ENCODE peak calls at places on chromosomes 6 and 20, in six cellular contexts. One of them, this sample, is unnamed.

GRCh38 chr20:17620371-17621228 is 50.7 kb downstream of the DSTN start:
- DNase-seq in Kasumi-1: no peak
- DNase-seq in skeletal muscle cell: no peak
- DNase-seq in type B pancreatic cell: peak; percentile 64
- DNase-seq in T-cell: no peak
- DNase-seq in stimulated activated CD4-positive, alpha-beta T cell treated with anti-CD3 and anti-CD28 coated beads, Interleukin-15, amount 100 ng/mL, for 1 hour: peak; percentile 1
- DNase-seq in this sample: no peak

GRCh38 chr6:155126727-155127439 is 131.8 kb downstream of the TIAM2 start:
- DNase-seq in T-cell: no peak
- DNase-seq in skeletal muscle cell: peak; percentile 45
- DNase-seq in Kasumi-1: no peak
- DNase-seq in stimulated activated CD4-positive, alpha-beta T cell treated with anti-CD3 and anti-CD28 coated beads, Interleukin-15, amount 100 ng/mL, for 1 hour: no peak
- DNase-seq in type B pancreatic cell: no peak
- DNase-seq in this sample: no peak

GRCh38 chr6:141467881-141468280 is 664.8 kb upstream of the GJE1 start:
- DNase-seq in skeletal muscle cell: no peak
- DNase-seq in T-cell: no peak
- DNase-seq in Kasumi-1: no peak
- DNase-seq in type B pancreatic cell: no peak
- DNase-seq in stimulated activated CD4-positive, alpha-beta T cell treated with anti-CD3 and anti-CD28 coated beads, Interleukin-15, amount 100 ng/mL, for 1 hour: no peak
- DNase-seq in this sample: no peak

GRCh38 chr6:51996296-51996947 is 91.0 kb downstream of the PKHD1 start:
- DNase-seq in type B pancreatic cell: no peak
- DNase-seq in Kasumi-1: peak; percentile 3
- DNase-seq in skeletal muscle cell: no peak
- DNase-seq in T-cell: no peak
- DNase-seq in stimulated activated CD4-positive, alpha-beta T cell treated with anti-CD3 and anti-CD28 coated beads, Interleukin-15, amount 100 ng/mL, for 1 hour: no peak
- DNase-seq in this sample: no peak

GRCh38 chr6:26431258-26432162 is 8.8 kb upstream of the BTN3A3 start:
- DNase-seq in stimulated activated CD4-positive, alpha-beta T cell treated with anti-CD3 and anti-CD28 coated beads, Interleukin-15, amount 100 ng/mL, for 1 hour: no peak
- DNase-seq in type B pancreatic cell: no peak
- DNase-seq in skeletal muscle cell: peak; percentile 72
- DNase-seq in T-cell: no peak
- DNase-seq in Kasumi-1: no peak
- DNase-seq in this sample: no peak

GRCh38 chr20:63662813-63663189 is 4.7 kb downstream of the RTEL1 start:
- DNase-seq in skeletal muscle cell: no peak
- DNase-seq in Kasumi-1: no peak
- DNase-seq in stimulated activated CD4-positive, alpha-beta T cell treated with anti-CD3 and anti-CD28 coated beads, Interleukin-15, amount 100 ng/mL, for 1 hour: no peak
- DNase-seq in T-cell: no peak
- DNase-seq in type B pancreatic cell: no peak
- DNase-seq in this sample: no peak

GRCh38 chr6:45698046-45698445 is 317.6 kb downstream of the CLIC5 start:
- DNase-seq in stimulated activated CD4-positive, alpha-beta T cell treated with anti-CD3 and anti-CD28 coated beads, Interleukin-15, amount 100 ng/mL, for 1 hour: no peak
- DNase-seq in Kasumi-1: no peak
- DNase-seq in skeletal muscle cell: no peak
- DNase-seq in T-cell: no peak
- DNase-seq in type B pancreatic cell: no peak
- DNase-seq in this sample: no peak

GRCh38 chr6:117397536-117398227 is 28.1 kb downstream of the ROS1 start:
- DNase-seq in skeletal muscle cell: peak; percentile 15
- DNase-seq in T-cell: no peak
- DNase-seq in Kasumi-1: no peak
- DNase-seq in stimulated activated CD4-positive, alpha-beta T cell treated with anti-CD3 and anti-CD28 coated beads, Interleukin-15, amount 100 ng/mL, for 1 hour: no peak
- DNase-seq in type B pancreatic cell: no peak
- DNase-seq in this sample: no peak

GRCh38 chr20:62617711-62618483 is 24.4 kb upstream of the SLCO4A1 start:
- DNase-seq in stimulated activated CD4-positive, alpha-beta T cell treated with anti-CD3 and anti-CD28 coated beads, Interleukin-15, amount 100 ng/mL, for 1 hour: no peak
- DNase-seq in skeletal muscle cell: no peak
- DNase-seq in T-cell: peak; percentile 37
- DNase-seq in Kasumi-1: peak; percentile 85
- DNase-seq in type B pancreatic cell: no peak
- DNase-seq in this sample: no peak

GRCh38 chr20:49729780-49730179 is 16.1 kb upstream of the B4GALT5 start:
- DNase-seq in T-cell: no peak
- DNase-seq in stimulated activated CD4-positive, alpha-beta T cell treated with anti-CD3 and anti-CD28 coated beads, Interleukin-15, amount 100 ng/mL, for 1 hour: no peak
- DNase-seq in Kasumi-1: no peak
- DNase-seq in type B pancreatic cell: no peak
- DNase-seq in skeletal muscle cell: peak; percentile 23
- DNase-seq in this sample: no peak

GRCh38 chr6:125095501-125096301 is 57.9 kb upstream of the TPD52L1 start:
- DNase-seq in T-cell: no peak
- DNase-seq in stimulated activated CD4-positive, alpha-beta T cell treated with anti-CD3 and anti-CD28 coated beads, Interleukin-15, amount 100 ng/mL, for 1 hour: no peak
- DNase-seq in Kasumi-1: no peak
- DNase-seq in skeletal muscle cell: peak; percentile 67
- DNase-seq in type B pancreatic cell: no peak
- DNase-seq in this sample: no peak

GRCh38 chr20:6783752-6784725 is 16.6 kb downstream of the BMP2 start:
- DNase-seq in T-cell: no peak
- DNase-seq in skeletal muscle cell: no peak
- DNase-seq in Kasumi-1: no peak
- DNase-seq in type B pancreatic cell: no peak
- DNase-seq in stimulated activated CD4-positive, alpha-beta T cell treated with anti-CD3 and anti-CD28 coated beads, Interleukin-15, amount 100 ng/mL, for 1 hour: no peak
- DNase-seq in this sample: no peak

GRCh38 chr6:4402477-4402976 is 267.2 kb upstream of the ECI2 start:
- DNase-seq in stimulated activated CD4-positive, alpha-beta T cell treated with anti-CD3 and anti-CD28 coated beads, Interleukin-15, amount 100 ng/mL, for 1 hour: no peak
- DNase-seq in skeletal muscle cell: peak; percentile 64
- DNase-seq in type B pancreatic cell: no peak
- DNase-seq in T-cell: no peak
- DNase-seq in Kasumi-1: no peak
- DNase-seq in this sample: no peak

GRCh38 chr6:34325618-34326017 is 66.9 kb downstream of the NUDT3 start:
- DNase-seq in T-cell: no peak
- DNase-seq in Kasumi-1: no peak
- DNase-seq in type B pancreatic cell: no peak
- DNase-seq in skeletal muscle cell: no peak
- DNase-seq in stimulated activated CD4-positive, alpha-beta T cell treated with anti-CD3 and anti-CD28 coated beads, Interleukin-15, amount 100 ng/mL, for 1 hour: no peak
- DNase-seq in this sample: no peak

GRCh38 chr6:39791850-39792500 is at the start of gene DAAM2:
- DNase-seq in T-cell: no peak
- DNase-seq in type B pancreatic cell: peak; percentile 76
- DNase-seq in Kasumi-1: no peak
- DNase-seq in skeletal muscle cell: no peak
- DNase-seq in stimulated activated CD4-positive, alpha-beta T cell treated with anti-CD3 and anti-CD28 coated beads, Interleukin-15, amount 100 ng/mL, for 1 hour: no peak
- DNase-seq in this sample: peak; percentile 66

GRCh38 chr20:2197166-2197565 is 95.5 kb downstream of the STK35 start:
- DNase-seq in T-cell: no peak
- DNase-seq in Kasumi-1: no peak
- DNase-seq in type B pancreatic cell: no peak
- DNase-seq in skeletal muscle cell: no peak
- DNase-seq in stimulated activated CD4-positive, alpha-beta T cell treated with anti-CD3 and anti-CD28 coated beads, Interleukin-15, amount 100 ng/mL, for 1 hour: no peak
- DNase-seq in this sample: no peak

GRCh38 chr20:44392776-44393607 is 37.5 kb downstream of the HNF4A start:
- DNase-seq in T-cell: no peak
- DNase-seq in skeletal muscle cell: no peak
- DNase-seq in stimulated activated CD4-positive, alpha-beta T cell treated with anti-CD3 and anti-CD28 coated beads, Interleukin-15, amount 100 ng/mL, for 1 hour: no peak
- DNase-seq in type B pancreatic cell: no peak
- DNase-seq in Kasumi-1: no peak
- DNase-seq in this sample: peak; percentile 92

GRCh38 chr6:145367149-145367548 is 368.2 kb downstream of the EPM2A start:
- DNase-seq in type B pancreatic cell: no peak
- DNase-seq in stimulated activated CD4-positive, alpha-beta T cell treated with anti-CD3 and anti-CD28 coated beads, Interleukin-15, amount 100 ng/mL, for 1 hour: no peak
- DNase-seq in Kasumi-1: peak; percentile 30
- DNase-seq in skeletal muscle cell: no peak
- DNase-seq in T-cell: no peak
- DNase-seq in this sample: no peak

GRCh38 chr6:38432479-38432878 is 207.2 kb downstream of the BTBD9 start:
- DNase-seq in type B pancreatic cell: no peak
- DNase-seq in stimulated activated CD4-positive, alpha-beta T cell treated with anti-CD3 and anti-CD28 coated beads, Interleukin-15, amount 100 ng/mL, for 1 hour: no peak
- DNase-seq in T-cell: no peak
- DNase-seq in Kasumi-1: no peak
- DNase-seq in skeletal muscle cell: no peak
- DNase-seq in this sample: no peak

GRCh38 chr6:85464722-85465150 is 14.9 kb downstream of the NT5E start:
- DNase-seq in T-cell: no peak
- DNase-seq in type B pancreatic cell: no peak
- DNase-seq in Kasumi-1: peak; percentile 34
- DNase-seq in stimulated activated CD4-positive, alpha-beta T cell treated with anti-CD3 and anti-CD28 coated beads, Interleukin-15, amount 100 ng/mL, for 1 hour: no peak
- DNase-seq in skeletal muscle cell: peak; percentile 80
- DNase-seq in this sample: no peak

GRCh38 chr6:35065441-35065800 is 75.7 kb downstream of the TCP11 start:
- DNase-seq in T-cell: no peak
- DNase-seq in stimulated activated CD4-positive, alpha-beta T cell treated with anti-CD3 and anti-CD28 coated beads, Interleukin-15, amount 100 ng/mL, for 1 hour: no peak
- DNase-seq in type B pancreatic cell: no peak
- DNase-seq in skeletal muscle cell: no peak
- DNase-seq in Kasumi-1: no peak
- DNase-seq in this sample: no peak

GRCh38 chr6:46042355-46042999 is 26.8 kb upstream of the CLIC5 start:
- DNase-seq in T-cell: no peak
- DNase-seq in type B pancreatic cell: no peak
- DNase-seq in skeletal muscle cell: peak; percentile 24
- DNase-seq in stimulated activated CD4-positive, alpha-beta T cell treated with anti-CD3 and anti-CD28 coated beads, Interleukin-15, amount 100 ng/mL, for 1 hour: no peak
- DNase-seq in Kasumi-1: peak; percentile 91
- DNase-seq in this sample: no peak

GRCh38 chr6:41430875-41431274 is 95.5 kb downstream of the NCR2 start:
- DNase-seq in Kasumi-1: no peak
- DNase-seq in T-cell: no peak
- DNase-seq in type B pancreatic cell: no peak
- DNase-seq in skeletal muscle cell: peak; percentile 56
- DNase-seq in stimulated activated CD4-positive, alpha-beta T cell treated with anti-CD3 and anti-CD28 coated beads, Interleukin-15, amount 100 ng/mL, for 1 hour: no peak
- DNase-seq in this sample: no peak

GRCh38 chr6:33213166-33213988 is 5.1 kb downstream of the RING1 start:
- DNase-seq in type B pancreatic cell: no peak
- DNase-seq in Kasumi-1: peak; percentile 62
- DNase-seq in stimulated activated CD4-positive, alpha-beta T cell treated with anti-CD3 and anti-CD28 coated beads, Interleukin-15, amount 100 ng/mL, for 1 hour: no peak
- DNase-seq in skeletal muscle cell: no peak
- DNase-seq in T-cell: no peak
- DNase-seq in this sample: no peak

GRCh38 chr6:16670183-16670582 is 91.1 kb downstream of the ATXN1 start:
- DNase-seq in skeletal muscle cell: no peak
- DNase-seq in type B pancreatic cell: no peak
- DNase-seq in stimulated activated CD4-positive, alpha-beta T cell treated with anti-CD3 and anti-CD28 coated beads, Interleukin-15, amount 100 ng/mL, for 1 hour: no peak
- DNase-seq in Kasumi-1: no peak
- DNase-seq in T-cell: no peak
- DNase-seq in this sample: no peak

This sample was measured in left lobe of liver.